ENCODE peak calls at places on chromosomes 1 and 21, in five cellular contexts. Z, C, D, U and K are unnamed samples. For H3K4me1, the result is how much of the 10 kb centered on the place peaks cover.

GRCh38 chr1:150066838-150067183 is 765 bp upstream of the VPS45 start:
- DNase-seq in Z (no peak), C (peak), D (no peak), U (peak), K (no peak)

GRCh38 chr1:115807723-115808122 is 33.2 kb downstream of the NHLH2 start:
- DNase-seq in Z (peak), C (peak), D (peak), U (peak), K (no peak)

GRCh38 chr1:114695430-114696093 is at the start of gene AMPD1:
- DNase-seq in Z (peak), C (no peak), D (no peak), U (no peak), K (no peak)

GRCh38 chr1:152777510-152778137 is 2.7 kb downstream of the LCE1F start:
- DNase-seq in Z (no peak), C (peak), D (peak), U (no peak), K (no peak)

GRCh38 chr1:30727796-30728195 is 4.4 kb upstream of the MATN1 start:
- DNase-seq in Z (peak), C (no peak), D (no peak), U (peak), K (no peak)

GRCh38 chr1:225710804-225711203 is 57.9 kb upstream of the ENAH start:
- DNase-seq in Z (no peak), C (no peak), D (peak), U (peak), K (no peak)

GRCh38 chr1:111980684-111981083 is 8.8 kb downstream of the KCND3 start:
- DNase-seq in Z (no peak), C (no peak), D (no peak), U (no peak), K (no peak)

GRCh38 chr1:35726814-35727433 is 8.2 kb upstream of the C1orf216 start:
- DNase-seq in Z (peak), C (peak), D (peak), U (peak), K (no peak)

GRCh38 chr1:10830961-10831669 is 34.7 kb upstream of the CASZ1 start:
- DNase-seq in Z (no peak), C (no peak), D (no peak), U (no peak), K (no peak)

GRCh38 chr1:245094954-245095353 is 59.8 kb upstream of the KIF26B start:
- DNase-seq in Z (no peak), C (no peak), D (no peak), U (no peak), K (no peak)

GRCh38 chr1:65832296-65832695 is 39.6 kb downstream of the PDE4B start:
- DNase-seq in Z (peak), C (no peak), D (no peak), U (no peak), K (no peak)

GRCh38 chr1:160942926-160943325 is 11.7 kb downstream of the ITLN2 start:
- DNase-seq in Z (no peak), C (peak), D (peak), U (no peak), K (no peak)

GRCh38 chr1:167924553-167925223 is 10.8 kb upstream of the ADCY10 start:
- DNase-seq in Z (no peak), C (no peak), D (no peak), U (no peak), K (no peak)

GRCh38 chr21:45454081-45454923 is 49.3 kb downstream of the COL18A1 start:
- DNase-seq in Z (peak), C (no peak), D (no peak), U (no peak), K (no peak)

GRCh38 chr1:55211456-55211855 is 3.7 kb downstream of the USP24 start:
- DNase-seq in Z (no peak), C (no peak), D (no peak), U (no peak), K (no peak)

GRCh38 chr1:218425647-218426342 is 80.7 kb downstream of the TGFB2 start:
- DNase-seq in Z (peak), C (no peak), D (peak), U (no peak), K (no peak)

GRCh38 chr1:156508205-156508954 is 7.8 kb upstream of the MEF2D start:
- DNase-seq in Z (peak), C (no peak), D (no peak), U (no peak), K (no peak)

GRCh38 chr1:39563669-39564068 is 12.9 kb downstream of the PABPC4 start:
- DNase-seq in Z (no peak), C (no peak), D (no peak), U (no peak), K (no peak)

GRCh38 chr1:58883037-58883887 is 99.4 kb upstream of the JUN start:
- DNase-seq in Z (peak), C (peak), D (peak), U (no peak), K (peak)

GRCh38 chr1:108877324-108877812 is 583 bp downstream of the GPSM2 start:
- DNase-seq in Z (peak), C (no peak), D (no peak), U (peak), K (no peak)

GRCh38 chr21:45525910-45526306 is 16.3 kb downstream of the SLC19A1 start:
- DNase-seq in Z (no peak), C (no peak), D (no peak), U (no peak), K (peak)

GRCh38 chr21:38788275-38788911 is 17.3 kb upstream of the ETS2 start:
- DNase-seq in Z (no peak), C (no peak), D (no peak), U (no peak), K (no peak)

GRCh38 chr1:119895102-119895501 is 1.2 kb downstream of the ADAM30 start:
- DNase-seq in Z (no peak), C (no peak), D (no peak), U (no peak), K (no peak)
- H3K4me1 ChIP-seq in Z (under half), C (under half), D (under half), U (under half), K (under half)

GRCh38 chr1:118300808-118301207 is 115.8 kb upstream of the SPAG17 start:
- DNase-seq in Z (no peak), C (peak), D (no peak), U (no peak), K (no peak)

GRCh38 chr1:118302145-118302544 is 117.1 kb upstream of the SPAG17 start:
- DNase-seq in Z (no peak), C (peak), D (no peak), U (no peak), K (no peak)

GRCh38 chr1:118303534-118303933 is 118.5 kb upstream of the SPAG17 start:
- DNase-seq in Z (no peak), C (no peak), D (no peak), U (no peak), K (no peak)

DNA sequence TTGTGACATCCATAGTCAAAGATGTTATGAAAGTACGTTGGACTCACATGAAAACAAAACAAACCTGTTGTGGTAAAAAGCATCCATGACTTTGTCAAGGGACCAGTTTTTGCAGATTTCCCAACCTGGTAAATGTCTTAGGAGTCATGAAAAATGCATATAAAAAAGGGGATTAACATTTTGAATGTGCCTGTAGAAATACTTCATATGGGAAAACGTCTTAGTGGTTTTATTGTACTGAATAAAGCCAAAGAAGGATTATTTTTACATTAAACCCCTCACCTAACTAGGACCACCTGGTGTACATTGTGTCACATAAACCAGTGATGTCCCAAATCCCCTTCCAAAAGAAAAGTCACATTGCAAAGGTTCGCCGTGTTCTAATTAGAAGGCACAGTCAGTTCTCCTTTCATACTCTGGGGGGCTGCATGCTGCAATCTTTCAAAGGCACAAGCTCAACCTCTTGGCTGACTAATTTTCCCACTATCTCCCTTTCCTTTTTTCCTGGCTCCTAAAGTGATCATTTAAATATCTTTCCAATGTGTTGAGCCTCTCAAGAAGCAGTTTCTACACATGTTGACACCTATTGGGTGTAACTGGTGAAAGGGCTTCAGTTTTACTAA is 119.8 kb upstream of the SPAG17 start:
- DNase-seq in Z (peak), C (peak), D (no peak), U (no peak), K (no peak)
- TF ChIP-seq CTCF in Z (peak), C (peak), D (no peak), U (peak), K (no peak)

GRCh38 chr1:54051936-54052469 is 1.0 kb downstream of the TMEM59 start:
- DNase-seq in Z (peak), C (peak), D (no peak), U (no peak), K (no peak)

GRCh38 chr1:54052470-54052933 is 502 bp downstream of the TMEM59 start:
- DNase-seq in Z (peak), C (peak), D (peak), U (peak), K (peak)

GRCh38 chr1:54047384-54048315 is 5.4 kb downstream of the TMEM59 start:
- DNase-seq in Z (no peak), C (no peak), D (no peak), U (no peak), K (no peak)

GRCh38 chr1:54045487-54045886 is 7.5 kb downstream of the TMEM59 start:
- DNase-seq in Z (no peak), C (no peak), D (no peak), U (no peak), K (no peak)

GRCh38 chr1:54046671-54047383 is 6.2 kb downstream of the TMEM59 start:
- DNase-seq in Z (no peak), C (no peak), D (no peak), U (no peak), K (no peak)
- H3K4me1 ChIP-seq in Z (under half), C (under half), D (under half), U (under half), K (under half)

GRCh38 chr1:174747613-174748012 is 252.1 kb upstream of the CACYBP start:
- DNase-seq in Z (no peak), C (no peak), D (no peak), U (no peak), K (no peak)
- TF ChIP-seq CTCF in Z (no peak), C (peak), D (peak), U (peak), K (no peak)